ENCODE peak calls at places on chromosomes 12 and 14, in six cellular contexts. One of them, this sample, is unnamed.

GRCh38 chr14:99684356-99684952 is 356 bp downstream of the CYP46A1 start:
- DNase-seq in tibial artery: no peak
- DNase-seq in DND-41: peak; percentile 46
- DNase-seq in cardiac muscle cell: no peak
- DNase-seq in psoas muscle: no peak
- DNase-seq in MM.1S: no peak
- DNase-seq in this sample: no peak

GRCh38 chr12:6703631-6704030 is 3.0 kb upstream of the PIANP start:
- DNase-seq in MM.1S: no peak
- DNase-seq in DND-41: no peak
- DNase-seq in tibial artery: no peak
- DNase-seq in psoas muscle: no peak
- DNase-seq in cardiac muscle cell: peak; percentile 12
- DNase-seq in this sample: peak; percentile 23

GRCh38 chr14:101492716-101493115 is 68.6 kb upstream of the DIO3 start:
- DNase-seq in DND-41: no peak
- DNase-seq in tibial artery: peak; percentile 52
- DNase-seq in cardiac muscle cell: no peak
- DNase-seq in MM.1S: no peak
- DNase-seq in psoas muscle: no peak
- DNase-seq in this sample: no peak

GRCh38 chr14:51066576-51066975 is 28.3 kb downstream of the TRIM9 start:
- DNase-seq in MM.1S: no peak
- DNase-seq in tibial artery: no peak
- DNase-seq in psoas muscle: no peak
- DNase-seq in DND-41: no peak
- DNase-seq in cardiac muscle cell: no peak
- DNase-seq in this sample: no peak

GRCh38 chr14:101889898-101890297 is 74.5 kb upstream of the DYNC1H1 start:
- DNase-seq in tibial artery: no peak
- DNase-seq in DND-41: no peak
- DNase-seq in psoas muscle: no peak
- DNase-seq in MM.1S: no peak
- DNase-seq in cardiac muscle cell: no peak
- DNase-seq in this sample: no peak

GRCh38 chr12:81617915-81618314 is 141.2 kb downstream of the PPFIA2 start:
- DNase-seq in tibial artery: no peak
- DNase-seq in psoas muscle: no peak
- DNase-seq in cardiac muscle cell: peak; percentile 86
- DNase-seq in MM.1S: no peak
- DNase-seq in DND-41: no peak
- DNase-seq in this sample: no peak

GRCh38 chr14:96986701-96987474 is 189.7 kb downstream of the VRK1 start:
- DNase-seq in MM.1S: no peak
- DNase-seq in cardiac muscle cell: no peak
- DNase-seq in DND-41: peak; percentile 34
- DNase-seq in tibial artery: no peak
- DNase-seq in psoas muscle: no peak
- DNase-seq in this sample: no peak

GRCh38 chr14:64502476-64503183 is 1.0 kb downstream of the ZBTB25 start:
- DNase-seq in cardiac muscle cell: peak; percentile 24
- DNase-seq in tibial artery: no peak
- DNase-seq in DND-41: peak; percentile 33
- DNase-seq in MM.1S: peak; percentile 26
- DNase-seq in psoas muscle: no peak
- DNase-seq in this sample: no peak

GRCh38 chr12:6104027-6104426 is 20.4 kb downstream of the VWF start:
- DNase-seq in cardiac muscle cell: no peak
- DNase-seq in DND-41: no peak
- DNase-seq in psoas muscle: no peak
- DNase-seq in tibial artery: no peak
- DNase-seq in MM.1S: peak; percentile 40
- DNase-seq in this sample: no peak

GRCh38 chr12:123914726-123915345 is 57.8 kb downstream of the CCDC92 start:
- DNase-seq in psoas muscle: no peak
- DNase-seq in cardiac muscle cell: no peak
- DNase-seq in MM.1S: no peak
- DNase-seq in DND-41: no peak
- DNase-seq in tibial artery: no peak
- DNase-seq in this sample: no peak

GRCh38 chr12:113435367-113435766 is 13.2 kb downstream of the SDSL start:
- DNase-seq in psoas muscle: no peak
- DNase-seq in cardiac muscle cell: no peak
- DNase-seq in DND-41: no peak
- DNase-seq in tibial artery: no peak
- DNase-seq in MM.1S: no peak
- DNase-seq in this sample: no peak

GRCh38 chr14:75096959-75097358 is 27.5 kb downstream of the ZC2HC1C start:
- DNase-seq in cardiac muscle cell: no peak
- DNase-seq in tibial artery: no peak
- DNase-seq in psoas muscle: peak; percentile 25
- DNase-seq in MM.1S: no peak
- DNase-seq in DND-41: no peak
- DNase-seq in this sample: no peak

GRCh38 chr14:75098209-75098608 is 28.6 kb downstream of the NEK9 start:
- DNase-seq in DND-41: no peak
- DNase-seq in psoas muscle: no peak
- DNase-seq in MM.1S: no peak
- DNase-seq in tibial artery: no peak
- DNase-seq in cardiac muscle cell: no peak
- DNase-seq in this sample: no peak

GRCh38 chr14:75095690-75096089 is 26.2 kb downstream of the ZC2HC1C start:
- DNase-seq in MM.1S: no peak
- DNase-seq in tibial artery: no peak
- DNase-seq in cardiac muscle cell: no peak
- DNase-seq in psoas muscle: no peak
- DNase-seq in DND-41: no peak
- DNase-seq in this sample: no peak

GRCh38 chr14:75092698-75093097 is 23.3 kb downstream of the ZC2HC1C start:
- DNase-seq in psoas muscle: no peak
- DNase-seq in DND-41: no peak
- DNase-seq in tibial artery: no peak
- DNase-seq in cardiac muscle cell: no peak
- DNase-seq in MM.1S: no peak
- DNase-seq in this sample: no peak

GRCh38 chr14:75094896-75095295 is 25.5 kb downstream of the ZC2HC1C start:
- DNase-seq in MM.1S: no peak
- DNase-seq in cardiac muscle cell: no peak
- DNase-seq in psoas muscle: no peak
- DNase-seq in tibial artery: no peak
- DNase-seq in DND-41: no peak
- DNase-seq in this sample: no peak
- H3K36me3 ChIP-seq in MM.1S: no peaks in the 10 kb centered on the region
- H3K36me3 ChIP-seq in cardiac muscle cell: peaks cover 49% of the 10 kb centered on the region
- H3K36me3 ChIP-seq in psoas muscle: peaks cover 97% of the 10 kb centered on the region
- H3K36me3 ChIP-seq in tibial artery: peaks cover 91% of the 10 kb centered on the region
- H3K36me3 ChIP-seq in DND-41: peaks cover 83% of the 10 kb centered on the region
- H3K36me3 ChIP-seq in this sample: peaks cover 20% of the 10 kb centered on the region

GRCh38 chr14:68958553-68958952 is 20.5 kb downstream of the ACTN1 start:
- DNase-seq in DND-41: no peak
- DNase-seq in psoas muscle: no peak
- DNase-seq in MM.1S: no peak
- DNase-seq in tibial artery: no peak
- DNase-seq in cardiac muscle cell: no peak
- DNase-seq in this sample: no peak
- H3K4me3 ChIP-seq in DND-41: no peak overlapping the region
- H3K4me3 ChIP-seq in psoas muscle: no peak overlapping the region
- H3K4me3 ChIP-seq in MM.1S: no peak overlapping the region
- H3K4me3 ChIP-seq in tibial artery: peak overlapping the region; percentile 1
- H3K4me3 ChIP-seq in cardiac muscle cell: no peak overlapping the region
- H3K4me3 ChIP-seq in this sample: no peak overlapping the region

GRCh38 chr14:75379246-75379929 is 48.4 kb upstream of the JDP2 start:
- DNase-seq in MM.1S: no peak
- DNase-seq in psoas muscle: no peak
- DNase-seq in cardiac muscle cell: no peak
- DNase-seq in DND-41: no peak
- DNase-seq in tibial artery: no peak
- DNase-seq in this sample: no peak

GRCh38 chr14:75379930-75380270 is 47.9 kb upstream of the JDP2 start:
- DNase-seq in cardiac muscle cell: no peak
- DNase-seq in tibial artery: no peak
- DNase-seq in DND-41: no peak
- DNase-seq in psoas muscle: no peak
- DNase-seq in MM.1S: no peak
- DNase-seq in this sample: no peak

GRCh38 chr14:75380656-75381055 is 47.2 kb upstream of the JDP2 start:
- DNase-seq in psoas muscle: no peak
- DNase-seq in tibial artery: no peak
- DNase-seq in MM.1S: no peak
- DNase-seq in DND-41: no peak
- DNase-seq in cardiac muscle cell: peak; percentile 49
- DNase-seq in this sample: no peak

GRCh38 chr14:75381642-75382041 is 46.2 kb upstream of the JDP2 start:
- DNase-seq in tibial artery: no peak
- DNase-seq in MM.1S: no peak
- DNase-seq in psoas muscle: no peak
- DNase-seq in DND-41: no peak
- DNase-seq in cardiac muscle cell: no peak
- DNase-seq in this sample: no peak

GRCh38 chr14:75383721-75384120 is 44.1 kb upstream of the JDP2 start:
- DNase-seq in DND-41: no peak
- DNase-seq in tibial artery: no peak
- DNase-seq in psoas muscle: no peak
- DNase-seq in MM.1S: no peak
- DNase-seq in cardiac muscle cell: no peak
- DNase-seq in this sample: no peak
- H3K27me3 ChIP-seq in DND-41: peaks cover 6% of the 10 kb centered on the region
- H3K27me3 ChIP-seq in tibial artery: no peaks in the 10 kb centered on the region
- H3K27me3 ChIP-seq in psoas muscle: no peaks in the 10 kb centered on the region
- H3K27me3 ChIP-seq in MM.1S: no peaks in the 10 kb centered on the region
- H3K27me3 ChIP-seq in cardiac muscle cell: no peaks in the 10 kb centered on the region
- H3K27me3 ChIP-seq in this sample: no peaks in the 10 kb centered on the region

GRCh38 chr14:55158412-55158811 is 29.4 kb downstream of the LGALS3 start:
- DNase-seq in MM.1S: no peak
- DNase-seq in psoas muscle: no peak
- DNase-seq in tibial artery: no peak
- DNase-seq in cardiac muscle cell: no peak
- DNase-seq in DND-41: no peak
- DNase-seq in this sample: no peak
- H3K36me3 ChIP-seq in MM.1S: no peaks in the 10 kb centered on the region
- H3K36me3 ChIP-seq in psoas muscle: no peaks in the 10 kb centered on the region
- H3K36me3 ChIP-seq in tibial artery: no peaks in the 10 kb centered on the region
- H3K36me3 ChIP-seq in cardiac muscle cell: peaks cover 4% of the 10 kb centered on the region
- H3K36me3 ChIP-seq in DND-41: peaks cover 86% of the 10 kb centered on the region
- H3K36me3 ChIP-seq in this sample: peaks cover 16% of the 10 kb centered on the region

GRCh38 chr12:90257927-90258624 is 549.4 kb upstream of the ATP2B1 start:
- DNase-seq in psoas muscle: no peak
- DNase-seq in tibial artery: no peak
- DNase-seq in MM.1S: no peak
- DNase-seq in cardiac muscle cell: no peak
- DNase-seq in DND-41: no peak
- DNase-seq in this sample: no peak

GRCh38 chr12:90253142-90253541 is 544.5 kb upstream of the ATP2B1 start:
- DNase-seq in MM.1S: peak; percentile 21
- DNase-seq in DND-41: no peak
- DNase-seq in cardiac muscle cell: no peak
- DNase-seq in tibial artery: no peak
- DNase-seq in psoas muscle: no peak
- DNase-seq in this sample: no peak

GRCh38 chr12:90250041-90250440 is 541.4 kb upstream of the ATP2B1 start:
- DNase-seq in DND-41: no peak
- DNase-seq in tibial artery: no peak
- DNase-seq in psoas muscle: no peak
- DNase-seq in MM.1S: no peak
- DNase-seq in cardiac muscle cell: no peak
- DNase-seq in this sample: no peak

GRCh38 chr12:90250766-90251165 is 542.1 kb upstream of the ATP2B1 start:
- DNase-seq in MM.1S: peak; percentile 63
- DNase-seq in psoas muscle: peak; percentile 15
- DNase-seq in tibial artery: peak; percentile 63
- DNase-seq in DND-41: no peak
- DNase-seq in cardiac muscle cell: no peak
- DNase-seq in this sample: peak; percentile 55

DNA sequence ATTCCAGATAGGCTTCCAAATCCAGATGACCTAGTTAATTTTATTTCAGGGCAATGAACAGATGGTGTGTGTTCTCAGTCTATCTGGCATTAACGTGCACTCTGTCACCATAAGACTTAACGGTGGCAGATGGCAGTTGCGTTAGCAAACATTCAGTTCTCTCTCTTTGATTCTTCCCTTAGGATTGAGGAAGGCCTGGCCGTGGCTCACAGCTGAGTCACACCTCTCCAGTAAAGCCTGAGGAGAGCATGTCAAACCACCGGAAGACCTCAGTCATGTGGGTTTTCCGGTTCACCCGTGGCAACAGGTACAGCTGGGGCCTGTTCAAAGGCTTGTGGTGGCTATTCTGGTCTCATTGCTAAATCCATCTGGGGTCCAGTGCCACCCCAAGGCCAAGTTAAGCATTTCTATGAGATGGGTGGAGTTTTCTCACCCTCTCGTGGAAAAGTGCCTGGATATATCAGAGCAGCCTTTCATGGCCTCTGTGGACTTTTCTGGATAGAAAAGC is 545.1 kb upstream of the ATP2B1 start:
- DNase-seq in cardiac muscle cell: peak; percentile 2
- DNase-seq in psoas muscle: peak; percentile 81
- DNase-seq in MM.1S: peak; percentile 97
- DNase-seq in DND-41: peak; percentile 80
- DNase-seq in tibial artery: peak; percentile 81
- DNase-seq in this sample: peak; percentile 72
- H3K4me3 ChIP-seq in cardiac muscle cell: no peak overlapping the region
- H3K4me3 ChIP-seq in psoas muscle: peak overlapping the region; percentile 9
- H3K4me3 ChIP-seq in MM.1S: no peak overlapping the region
- H3K4me3 ChIP-seq in DND-41: no peak overlapping the region
- H3K4me3 ChIP-seq in tibial artery: no peak overlapping the region
- H3K4me3 ChIP-seq in this sample: no peak overlapping the region

DNA sequence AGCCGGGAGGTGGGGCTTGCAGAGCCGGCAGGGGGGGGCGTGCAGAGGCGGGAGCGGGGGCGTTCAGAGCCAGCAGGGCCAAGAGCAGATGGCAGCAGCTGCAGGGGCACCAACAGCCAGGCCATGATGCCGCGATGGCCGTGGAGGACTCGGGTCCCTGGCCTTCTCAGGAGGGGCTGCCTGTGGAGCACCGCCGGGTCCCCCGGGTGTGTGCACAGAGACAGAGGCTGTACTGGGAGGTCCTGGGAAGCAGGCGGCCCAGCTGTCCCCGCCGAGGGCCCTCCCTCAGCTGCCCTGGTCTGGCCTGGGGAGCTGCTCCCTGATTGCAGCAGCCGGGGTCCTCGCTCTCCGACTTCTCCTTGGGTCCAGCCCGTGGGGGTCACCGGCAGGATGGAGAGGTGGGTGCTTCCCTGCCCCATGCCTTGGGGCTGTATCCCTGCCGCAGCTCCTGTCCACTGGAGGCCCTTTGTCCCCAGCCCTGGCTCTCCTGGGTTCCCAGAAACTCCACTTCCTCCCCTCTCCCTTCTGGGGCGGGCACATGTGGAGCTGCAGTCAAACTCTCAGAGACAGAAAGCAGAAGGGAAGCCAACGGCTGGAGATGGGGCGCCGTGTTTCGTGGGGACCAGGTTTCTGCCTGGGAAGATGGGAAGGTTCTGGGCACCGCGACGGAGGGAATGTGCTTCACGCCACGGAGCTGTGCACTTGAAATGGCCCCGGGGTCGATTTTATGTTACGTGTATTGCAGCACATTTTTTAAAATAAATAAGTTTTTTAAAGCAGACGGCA is 75.8 kb upstream of the GALNT9 start:
- DNase-seq in tibial artery: no peak
- DNase-seq in cardiac muscle cell: no peak
- DNase-seq in MM.1S: no peak
- DNase-seq in DND-41: no peak
- DNase-seq in psoas muscle: no peak
- DNase-seq in this sample: no peak
- H3K27me3 ChIP-seq in tibial artery: peaks cover 93% of the 10 kb centered on the region
- H3K27me3 ChIP-seq in cardiac muscle cell: no peaks in the 10 kb centered on the region
- H3K27me3 ChIP-seq in MM.1S: peaks cover 6% of the 10 kb centered on the region
- H3K27me3 ChIP-seq in DND-41: no peaks in the 10 kb centered on the region
- H3K27me3 ChIP-seq in psoas muscle: peaks cover 25% of the 10 kb centered on the region
- H3K27me3 ChIP-seq in this sample: peaks cover 49% of the 10 kb centered on the region